ENCODE peak calls at places on chromosomes 4 and X, in seven cellular contexts. B, K, X, W, F, S and Y are unnamed samples.

GRCh38 chr4:6381571-6382123 is 90.8 kb downstream of the PPP2R2C start:
- DNase-seq in B (no peak), K (no peak), X (no peak), W (no peak), F (no peak), S (no peak), Y (no peak)

GRCh38 chrX:37627602-37628001 is 56.1 kb downstream of the LANCL3 start:
- DNase-seq in B (no peak), K (no peak), X (no peak), W (no peak), F (no peak), S (no peak), Y (no peak)

GRCh38 chr4:153295131-153295755 is 49.2 kb upstream of the MND1 start:
- DNase-seq in B (no peak), K (no peak), X (no peak), W (no peak), F (no peak), S (no peak), Y (no peak)

GRCh38 chrX:10041383-10041782 is 74.2 kb downstream of the CLDN34 start:
- DNase-seq in B (no peak), K (no peak), X (no peak), W (no peak), F (no peak), S (no peak), Y (no peak)

GRCh38 chr4:174561556-174561955 is 39.3 kb upstream of the HPGD start:
- DNase-seq in B (no peak), K (no peak), X (no peak), W (no peak), F (no peak), S (no peak), Y (no peak)

GRCh38 chr4:3346146-3346545 is 53.3 kb downstream of the RGS12 start:
- DNase-seq in B (peak), K (no peak), X (peak), W (peak), F (no peak), S (peak), Y (peak)

GRCh38 chr4:112127736-112128322 is 17.4 kb upstream of the FAM241A start:
- DNase-seq in B (no peak), K (no peak), X (no peak), W (peak), F (no peak), S (no peak), Y (no peak)

GRCh38 chr4:6492027-6492590 is 19.7 kb upstream of the PPP2R2C start:
- DNase-seq in B (no peak), K (no peak), X (no peak), W (no peak), F (no peak), S (no peak), Y (no peak)

GRCh38 chr4:67584496-67584895 is 26.0 kb downstream of the STAP1 start:
- DNase-seq in B (no peak), K (no peak), X (no peak), W (no peak), F (no peak), S (no peak), Y (no peak)

GRCh38 chr4:19807505-19807904 is 444.2 kb upstream of the SLIT2 start:
- DNase-seq in B (no peak), K (no peak), X (no peak), W (peak), F (no peak), S (peak), Y (peak)

GRCh38 chrX:12955882-12956703 is 18.8 kb upstream of the TMSB4X start:
- DNase-seq in B (no peak), K (peak), X (peak), W (peak), F (no peak), S (peak), Y (peak)

GRCh38 chrX:136574548-136574947 is 42.5 kb downstream of the VGLL1 start:
- DNase-seq in B (no peak), K (no peak), X (no peak), W (no peak), F (no peak), S (no peak), Y (no peak)

GRCh38 chr4:88803600-88804096 is 106.0 kb upstream of the NAP1L5 start:
- DNase-seq in B (peak), K (no peak), X (no peak), W (peak), F (no peak), S (peak), Y (no peak)

GRCh38 chrX:9133426-9133825 is 99.5 kb upstream of the FAM9B start:
- DNase-seq in B (no peak), K (no peak), X (no peak), W (peak), F (no peak), S (peak), Y (no peak)